ENCODE peak calls at places on chromosomes 11 and 22, in four cellular contexts. One of them, this sample, is unnamed.

GRCh38 chr22:18076060-18076497 is 1.7 kb upstream of the PEX26 start:
- DNase-seq in CD8-positive, alpha-beta T cell: no peak
- DNase-seq in stimulated activated naive CD4-positive, alpha-beta T cell treated with Interleukin-2 at 50 U/mL for 16 hours: no peak
- DNase-seq in PC-3: peak; percentile 95
- DNase-seq in this sample: peak; percentile 86

GRCh38 chr22:35819421-35819820 is 101.7 kb downstream of the APOL5 start:
- DNase-seq in stimulated activated naive CD4-positive, alpha-beta T cell treated with Interleukin-2 at 50 U/mL for 16 hours: no peak
- DNase-seq in PC-3: no peak
- DNase-seq in CD8-positive, alpha-beta T cell: no peak
- DNase-seq in this sample: no peak

GRCh38 chr11:71366076-71366475 is 82.1 kb downstream of the DHCR7 start:
- DNase-seq in stimulated activated naive CD4-positive, alpha-beta T cell treated with Interleukin-2 at 50 U/mL for 16 hours: no peak
- DNase-seq in PC-3: no peak
- DNase-seq in CD8-positive, alpha-beta T cell: no peak
- DNase-seq in this sample: no peak

GRCh38 chr11:22512457-22512856 is 113.2 kb downstream of the FANCF start:
- DNase-seq in PC-3: no peak
- DNase-seq in CD8-positive, alpha-beta T cell: no peak
- DNase-seq in stimulated activated naive CD4-positive, alpha-beta T cell treated with Interleukin-2 at 50 U/mL for 16 hours: no peak
- DNase-seq in this sample: peak; percentile 4

GRCh38 chr11:98601181-98601773 is 419.5 kb upstream of the CNTN5 start:
- DNase-seq in stimulated activated naive CD4-positive, alpha-beta T cell treated with Interleukin-2 at 50 U/mL for 16 hours: no peak
- DNase-seq in PC-3: no peak
- DNase-seq in CD8-positive, alpha-beta T cell: no peak
- DNase-seq in this sample: peak; percentile 6

GRCh38 chr11:65428578-65429068 is 6.0 kb downstream of the NEAT1 start:
- DNase-seq in CD8-positive, alpha-beta T cell: no peak
- DNase-seq in stimulated activated naive CD4-positive, alpha-beta T cell treated with Interleukin-2 at 50 U/mL for 16 hours: no peak
- DNase-seq in PC-3: no peak
- DNase-seq in this sample: no peak

GRCh38 chr11:7353100-7353499 is 101.4 kb downstream of the SYT9 start:
- DNase-seq in stimulated activated naive CD4-positive, alpha-beta T cell treated with Interleukin-2 at 50 U/mL for 16 hours: no peak
- DNase-seq in CD8-positive, alpha-beta T cell: no peak
- DNase-seq in PC-3: peak; percentile 55
- DNase-seq in this sample: peak; percentile 26

GRCh38 chr11:96019810-96020747 is 96.2 kb upstream of the MTMR2 start:
- DNase-seq in CD8-positive, alpha-beta T cell: no peak
- DNase-seq in PC-3: no peak
- DNase-seq in stimulated activated naive CD4-positive, alpha-beta T cell treated with Interleukin-2 at 50 U/mL for 16 hours: no peak
- DNase-seq in this sample: no peak

GRCh38 chr11:88618716-88619462 is 281.4 kb upstream of the CTSC start:
- DNase-seq in PC-3: no peak
- DNase-seq in stimulated activated naive CD4-positive, alpha-beta T cell treated with Interleukin-2 at 50 U/mL for 16 hours: no peak
- DNase-seq in CD8-positive, alpha-beta T cell: no peak
- DNase-seq in this sample: no peak

GRCh38 chr22:38239101-38239761 is 33.6 kb downstream of the TMEM184B start:
- DNase-seq in CD8-positive, alpha-beta T cell: no peak
- DNase-seq in PC-3: peak; percentile 93
- DNase-seq in stimulated activated naive CD4-positive, alpha-beta T cell treated with Interleukin-2 at 50 U/mL for 16 hours: no peak
- DNase-seq in this sample: peak; percentile 95

GRCh38 chr11:116895053-116895757 is 57.8 kb upstream of the APOA1 start:
- DNase-seq in CD8-positive, alpha-beta T cell: no peak
- DNase-seq in stimulated activated naive CD4-positive, alpha-beta T cell treated with Interleukin-2 at 50 U/mL for 16 hours: no peak
- DNase-seq in PC-3: no peak
- DNase-seq in this sample: no peak

GRCh38 chr11:130209128-130209932 is 49.7 kb downstream of the ST14 start:
- DNase-seq in CD8-positive, alpha-beta T cell: no peak
- DNase-seq in stimulated activated naive CD4-positive, alpha-beta T cell treated with Interleukin-2 at 50 U/mL for 16 hours: no peak
- DNase-seq in PC-3: no peak
- DNase-seq in this sample: no peak